ENCODE peak calls at places on chromosomes 6 and 20, in nine cellular contexts. K is cardiac fibroblast, D is substantia nigra, B is GOT3, O is NCI-H1436, N is cardiac muscle cell, P is non-pigmented ciliary epithelial cell, J is AG08395, C is HT-29. M is an unnamed sample.

GRCh38 chr6:119348308-119349040 is 1.1 kb downstream of the MAN1A1 start:
- DNase-seq in P (no peak), O (no peak), K (no peak), B (no peak), N (peak), J (peak), D (no peak), C (peak), M (peak)

GRCh38 chr6:53814353-53814752 is 19.5 kb downstream of the LRRC1 start:
- DNase-seq in K (no peak), P (no peak), D (no peak), N (no peak), C (no peak), J (no peak), O (no peak), B (no peak), M (no peak)

GRCh38 chr20:54474866-54475265 is 527 bp upstream of the DOK5 start:
- DNase-seq in K (no peak), P (no peak), O (no peak), D (no peak), N (no peak), B (no peak), C (no peak), J (no peak), M (no peak)

GRCh38 chr6:8108031-8108660 is 5.8 kb upstream of the EEF1E1 start:
- DNase-seq in K (peak), D (no peak), J (peak), P (peak), N (peak), B (no peak), C (peak), O (no peak), M (peak)

GRCh38 chr6:121503633-121504032 is 68.2 kb downstream of the GJA1 start:
- DNase-seq in K (peak), N (peak), O (no peak), D (no peak), C (no peak), B (no peak), P (no peak), J (no peak), M (no peak)

GRCh38 chr20:20489623-20490341 is 121.9 kb downstream of the INSM1 start:
- DNase-seq in K (no peak), N (no peak), B (no peak), C (no peak), D (no peak), P (no peak), J (no peak), O (no peak), M (no peak)

GRCh38 chr6:45609141-45609638 is 231.5 kb upstream of the SUPT3H start:
- DNase-seq in J (peak), B (no peak), N (peak), D (no peak), K (peak), P (peak), C (no peak), O (no peak), M (peak)

GRCh38 chr6:34714663-34715062 is 18.1 kb upstream of the ILRUN start:
- DNase-seq in P (no peak), O (no peak), B (no peak), J (no peak), D (no peak), K (no peak), N (peak), C (no peak), M (no peak)

GRCh38 chr6:128358111-128358780 is 162.2 kb downstream of the PTPRK start:
- DNase-seq in N (no peak), P (peak), B (no peak), K (peak), O (no peak), D (no peak), J (peak), C (no peak), M (no peak)

GRCh38 chr6:109660526-109660925 is 30.5 kb downstream of the AK9 start:
- DNase-seq in D (no peak), K (peak), O (no peak), P (no peak), J (no peak), N (no peak), C (no peak), B (no peak), M (no peak)

GRCh38 chr6:148967546-148967945 is 220.7 kb downstream of the UST start:
- DNase-seq in P (no peak), C (no peak), B (no peak), N (no peak), K (no peak), D (peak), O (no peak), J (no peak), M (peak)

GRCh38 chr20:9838035-9838377 is 870 bp downstream of the PAK5 start:
- DNase-seq in D (no peak), K (no peak), B (no peak), P (no peak), C (no peak), J (no peak), N (no peak), O (no peak), M (no peak)

GRCh38 chr20:50724851-50725721 is 6.3 kb upstream of the PARD6B start:
- DNase-seq in B (peak), K (peak), C (peak), O (no peak), J (peak), P (peak), D (no peak), N (peak), M (peak)

GRCh38 chr20:51284161-51284560 is 258.4 kb downstream of the NFATC2 start:
- DNase-seq in K (peak), J (no peak), C (no peak), B (no peak), N (no peak), D (no peak), P (no peak), O (no peak), M (no peak)

GRCh38 chr20:25051386-25052155 is 6.4 kb downstream of the ACSS1 start:
- DNase-seq in C (no peak), J (no peak), B (no peak), P (no peak), N (no peak), K (no peak), D (no peak), O (no peak), M (no peak)

GRCh38 chr6:10510592-10511367 is 10.4 kb upstream of the GCNT2 start:
- DNase-seq in O (peak), D (peak), J (peak), N (peak), P (no peak), K (peak), B (no peak), C (peak), M (peak)

GRCh38 chr6:2196079-2196679 is 49.2 kb downstream of the GMDS start:
- DNase-seq in D (no peak), J (peak), B (no peak), P (no peak), O (peak), C (peak), K (peak), N (peak), M (peak)

GRCh38 chr6:24196198-24196597 is 70.2 kb downstream of the NRSN1 start:
- DNase-seq in O (no peak), D (no peak), K (no peak), B (no peak), C (no peak), N (no peak), P (no peak), J (no peak), M (no peak)

GRCh38 chr20:50029697-50030428 is 47.1 kb downstream of the SNAI1 start:
- DNase-seq in B (peak), P (peak), N (peak), D (no peak), J (peak), C (peak), O (no peak), K (peak), M (no peak)

GRCh38 chr6:797479-798077 is 104.6 kb upstream of the EXOC2 start:
- DNase-seq in J (peak), P (peak), K (peak), O (peak), C (peak), B (no peak), N (peak), D (peak), M (peak)

GRCh38 chr6:157632821-157633220 is 190.2 kb upstream of the SNX9 start:
- DNase-seq in B (no peak), J (peak), D (no peak), N (peak), K (peak), C (no peak), O (no peak), P (peak), M (no peak)